ENCODE peak calls at places on chromosomes 7 and 10, in five cellular contexts. A, E, I, B and U are unnamed samples.

GRCh38 chr7:92750961-92751360 is 85.4 kb downstream of the CDK6 start:
- DNase-seq in A (no peak), E (no peak), I (peak; percentile 48), B (no peak), U (no peak)

GRCh38 chr7:40231796-40232195 is 97.0 kb downstream of the SUGCT start:
- DNase-seq in A (no peak), E (no peak), I (no peak), B (no peak), U (no peak)

GRCh38 chr10:93106631-93107072 is 33.0 kb downstream of the CYP26A1 start:
- DNase-seq in A (no peak), E (peak; percentile 20), I (peak; percentile 56), B (no peak), U (no peak)

GRCh38 chr7:74284781-74285259 is 4.4 kb upstream of the CLIP2 start:
- DNase-seq in A (no peak), E (no peak), I (peak; percentile 86), B (no peak), U (no peak)

GRCh38 chr7:111765936-111766643 is 203.8 kb upstream of the IMMP2L start:
- DNase-seq in A (no peak), E (no peak), I (no peak), B (no peak), U (no peak)

GRCh38 chr10:22344204-22344603 is 1.1 kb upstream of the SPAG6 start:
- DNase-seq in A (no peak), E (no peak), I (no peak), B (no peak), U (no peak)

GRCh38 chr7:84412161-84412969 is 217.8 kb upstream of the SEMA3A start:
- DNase-seq in A (no peak), E (peak; percentile 39), I (peak; percentile 89), B (no peak), U (no peak)

GRCh38 chr7:6725003-6725402 is 18.3 kb upstream of the ZNF12 start:
- DNase-seq in A (no peak), E (no peak), I (no peak), B (no peak), U (no peak)

GRCh38 chr10:60565492-60565891 is 175.8 kb upstream of the ANK3 start:
- DNase-seq in A (no peak), E (no peak), I (no peak), B (no peak), U (no peak)

GRCh38 chr7:98278936-98279335 is 2.5 kb upstream of the BRI3 start:
- DNase-seq in A (no peak), E (no peak), I (no peak), B (no peak), U (no peak)

GRCh38 chr10:70774810-70775678 is 10.1 kb downstream of the TBATA start:
- DNase-seq in A (no peak), E (peak; percentile 4), I (no peak), B (no peak), U (no peak)

GRCh38 chr10:43370671-43371215 is 693 bp upstream of the FXYD4 start:
- DNase-seq in A (no peak), E (no peak), I (no peak), B (no peak), U (no peak)

GRCh38 chr10:91603931-91604331 is 28.9 kb downstream of the PPP1R3C start:
- DNase-seq in A (no peak), E (no peak), I (peak; percentile 54), B (no peak), U (no peak)

GRCh38 chr7:33853361-33854062 is 51.8 kb upstream of the BMPER start:
- DNase-seq in A (no peak), E (peak; percentile 78), I (no peak), B (no peak), U (no peak)

GRCh38 chr7:106732045-106732444 is 71.1 kb upstream of the CCDC71L start:
- DNase-seq in A (no peak), E (no peak), I (no peak), B (no peak), U (no peak)

GRCh38 chr7:93910076-93910994 is 4.0 kb downstream of the GNGT1 start:
- DNase-seq in A (no peak), E (peak; percentile 34), I (peak; percentile 79), B (no peak), U (no peak)

GRCh38 chr10:119740096-119740495 is 14.2 kb downstream of the INPP5F start:
- DNase-seq in A (no peak), E (no peak), I (no peak), B (no peak), U (no peak)

GRCh38 chr7:14351167-14351566 is 361.7 kb upstream of the ETV1 start:
- DNase-seq in A (no peak), E (no peak), I (no peak), B (no peak), U (no peak)